ENCODE peak calls at places on chromosome 13, in six cellular contexts. E is stomach, N is IMR-90, I is prostate gland, M is BJ, T is GM10248. W is an unnamed sample.

GRCh38 chr13:111485491-111486250 is 165.2 kb downstream of the TEX29 start:
- DNase-seq in E (peak; percentile 11), N (no peak), I (no peak), M (no peak), T (no peak), W (no peak)

GRCh38 chr13:36432106-36432544 is at the start of gene CCNA1:
- DNase-seq in E (peak; percentile 25), N (no peak), I (no peak), M (no peak), T (peak; percentile 51), W (peak; percentile 44)

GRCh38 chr13:104936304-104936703 is 1599.2 kb downstream of the EFNB2 start:
- DNase-seq in E (no peak), N (no peak), I (no peak), M (no peak), T (no peak), W (no peak)

GRCh38 chr13:80655778-80656518 is 315.0 kb upstream of the SPRY2 start:
- DNase-seq in E (no peak), N (no peak), I (no peak), M (no peak), T (no peak), W (no peak)

GRCh38 chr13:91247768-91248167 is 99.7 kb upstream of the MIR17HG start:
- DNase-seq in E (no peak), N (no peak), I (no peak), M (no peak), T (no peak), W (peak; percentile 12)

GRCh38 chr13:28763887-28764286 is 45.1 kb upstream of the SLC46A3 start:
- DNase-seq in E (no peak), N (no peak), I (no peak), M (no peak), T (no peak), W (no peak)

GRCh38 chr13:80276371-80277289 is 64.3 kb downstream of the SPRY2 start:
- DNase-seq in E (no peak), N (peak; percentile 23), I (no peak), M (no peak), T (no peak), W (peak; percentile 75)

GRCh38 chr13:22915442-22916082 is 265.2 kb upstream of the SGCG start:
- DNase-seq in E (peak; percentile 40), N (peak; percentile 17), I (peak; percentile 32), M (no peak), T (peak; percentile 26), W (peak; percentile 45)

GRCh38 chr13:26246154-26246553 is 7.8 kb upstream of the CDK8 start:
- DNase-seq in E (no peak), N (peak; percentile 15), I (no peak), M (no peak), T (no peak), W (no peak)

GRCh38 chr13:110070511-110071120 is 236.3 kb downstream of the COL4A1 start:
- DNase-seq in E (no peak), N (peak; percentile 77), I (no peak), M (no peak), T (no peak), W (peak; percentile 61)

GRCh38 chr13:56752630-56753029 is 388.1 kb upstream of the PRR20A start:
- DNase-seq in E (no peak), N (no peak), I (no peak), M (no peak), T (no peak), W (no peak)

GRCh38 chr13:97068146-97068545 is 73.9 kb upstream of the OXGR1 start:
- DNase-seq in E (no peak), N (peak; percentile 6), I (no peak), M (no peak), T (no peak), W (no peak)

GRCh38 chr13:114110091-114110829 is 22.2 kb downstream of the RASA3 start:
- DNase-seq in E (peak; percentile 47), N (no peak), I (no peak), M (no peak), T (peak; percentile 59), W (no peak)

GRCh38 chr13:41606646-41607045 is 149.3 kb downstream of the RGCC start:
- DNase-seq in E (no peak), N (no peak), I (no peak), M (no peak), T (no peak), W (no peak)

GRCh38 chr13:41608779-41609178 is 151.4 kb downstream of the RGCC start:
- DNase-seq in E (no peak), N (peak; percentile 70), I (no peak), M (no peak), T (no peak), W (no peak)

GRCh38 chr13:41608111-41608510 is 150.8 kb downstream of the RGCC start:
- DNase-seq in E (no peak), N (no peak), I (no peak), M (no peak), T (no peak), W (no peak)

GRCh38 chr13:41603917-41604316 is 146.6 kb downstream of the RGCC start:
- DNase-seq in E (no peak), N (peak; percentile 78), I (no peak), M (no peak), T (no peak), W (peak; percentile 79)

GRCh38 chr13:41605319-41606285 is 148.3 kb downstream of the RGCC start:
- DNase-seq in E (no peak), N (no peak), I (no peak), M (no peak), T (no peak), W (no peak)
- TF ChIP-seq CTCF in E (no peak), N (no peak), I (no peak), M (no peak), T (no peak), W (peak; percentile 10)

DNA sequence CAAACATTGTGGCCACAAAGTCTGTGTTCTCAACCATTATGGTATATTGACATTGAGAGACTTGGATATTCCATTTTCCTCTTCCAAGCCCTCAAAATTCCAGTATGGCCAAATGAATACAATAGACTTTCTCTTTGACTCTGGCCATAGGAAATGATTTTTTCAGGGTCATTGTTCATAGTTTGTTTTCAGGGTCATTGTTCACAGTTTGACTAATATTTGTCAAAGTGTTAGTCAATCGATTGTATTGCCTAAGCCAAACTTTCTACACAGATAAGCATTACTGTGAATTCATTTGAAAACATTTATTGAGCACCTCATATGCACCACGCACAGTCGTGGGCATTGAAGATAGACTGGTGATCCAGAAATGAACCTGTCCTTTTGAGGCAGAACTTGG is 22.9 kb upstream of the FAM216B start:
- DNase-seq in E (no peak), N (no peak), I (no peak), M (no peak), T (no peak), W (no peak)
- TF ChIP-seq CTCF in E (no peak), N (no peak), I (no peak), M (no peak), T (no peak), W (no peak)

GRCh38 chr13:51599444-51600176 is 15.3 kb downstream of the WDFY2 start:
- DNase-seq in E (no peak), N (no peak), I (no peak), M (no peak), T (no peak), W (no peak)
- TF ChIP-seq CTCF in E (no peak), N (no peak), I (no peak), M (no peak), T (no peak), W (no peak)

DNA sequence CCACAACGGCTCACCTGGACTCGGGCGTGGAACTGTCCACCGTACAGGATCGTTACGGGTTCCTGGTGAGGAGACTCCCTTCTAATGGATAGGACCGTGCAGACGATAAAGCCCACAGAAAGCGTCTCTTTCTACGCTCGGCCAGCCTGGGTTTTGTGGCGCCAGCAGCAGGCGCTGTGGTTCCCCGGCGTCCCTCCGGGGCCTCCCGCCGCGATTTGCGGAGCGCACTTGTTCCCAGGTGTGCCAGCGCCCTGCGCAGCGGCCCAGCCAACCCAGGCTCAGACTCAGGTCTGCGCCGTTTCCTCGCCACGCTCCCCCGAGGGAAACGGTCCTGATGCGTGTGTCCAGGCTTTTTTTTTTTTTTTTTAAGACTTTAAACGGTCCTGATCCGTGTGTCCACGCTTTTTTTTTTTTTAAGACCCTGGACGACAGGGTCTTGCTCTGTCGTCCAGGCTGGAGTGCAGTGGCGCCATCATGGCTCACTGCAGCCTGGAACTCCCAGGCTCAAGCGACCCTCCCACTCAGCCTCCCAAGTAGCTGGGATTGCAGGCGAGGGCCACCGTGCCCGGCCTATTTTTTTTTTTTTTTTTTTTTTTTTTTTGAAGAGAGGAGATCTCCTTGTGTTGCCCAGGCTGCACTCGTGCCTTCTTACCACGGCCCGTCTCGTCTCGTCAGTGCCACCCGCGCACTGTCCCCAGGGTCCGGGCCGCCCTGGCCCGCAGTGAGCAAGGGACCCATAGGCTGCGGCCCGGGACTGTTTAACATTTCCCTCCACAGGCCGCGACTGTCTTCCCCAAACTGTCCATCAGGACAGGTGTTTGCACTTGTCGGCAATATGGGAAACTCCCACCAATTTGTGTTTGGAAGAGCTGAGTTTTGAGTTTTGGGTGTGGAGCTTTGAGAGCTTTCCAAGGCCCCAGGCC is 23.8 kb downstream of the GJA3 start:
- DNase-seq in E (peak; percentile 59), N (no peak), I (no peak), M (no peak), T (peak; percentile 59), W (peak; percentile 14)
- TF ChIP-seq CTCF in E (peak; percentile 5), N (peak; percentile 23), I (no peak), M (peak; percentile 53), T (peak; percentile 72), W (peak; percentile 50)

GRCh38 chr13:63120883-63121282 is 1705.2 kb upstream of the PCDH20 start:
- DNase-seq in E (no peak), N (no peak), I (no peak), M (no peak), T (no peak), W (no peak)

DNA sequence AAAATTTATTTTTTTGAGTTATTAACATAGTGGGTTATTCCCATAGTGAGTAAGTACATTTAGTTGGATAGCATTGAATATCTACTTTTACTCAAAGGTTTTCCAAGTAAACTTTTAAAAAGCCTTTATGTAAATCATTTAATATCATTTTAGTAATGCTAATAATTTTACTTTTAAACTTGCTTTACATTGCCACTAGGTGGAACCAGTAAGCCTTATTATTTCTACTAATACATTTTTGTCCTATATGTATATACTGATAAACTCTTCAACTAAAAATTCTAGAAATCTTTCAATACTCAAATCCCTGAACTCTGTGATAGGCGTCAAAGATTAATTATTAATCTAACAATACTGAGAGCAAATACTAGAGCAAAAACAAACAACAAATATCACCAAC is 1709.2 kb upstream of the PCDH20 start:
- DNase-seq in E (no peak), N (peak; percentile 60), I (no peak), M (no peak), T (no peak), W (peak; percentile 63)
- TF ChIP-seq CTCF in E (no peak), N (peak; percentile 54), I (peak; percentile 19), M (peak; percentile 23), T (peak; percentile 24), W (peak; percentile 37)

GRCh38 chr13:27599845-27600553 is 20.3 kb downstream of the LNX2 start:
- DNase-seq in E (peak; percentile 34), N (peak; percentile 67), I (no peak), M (no peak), T (no peak), W (peak; percentile 80)

GRCh38 chr13:27599096-27599495 is 21.2 kb downstream of the LNX2 start:
- DNase-seq in E (no peak), N (no peak), I (no peak), M (no peak), T (no peak), W (no peak)

GRCh38 chr13:27601771-27602170 is 18.6 kb downstream of the LNX2 start:
- DNase-seq in E (no peak), N (no peak), I (no peak), M (no peak), T (no peak), W (no peak)

GRCh38 chr13:27600712-27601111 is 19.6 kb downstream of the LNX2 start:
- DNase-seq in E (no peak), N (no peak), I (no peak), M (no peak), T (no peak), W (no peak)

GRCh38 chr13:27601208-27601607 is 19.1 kb downstream of the LNX2 start:
- DNase-seq in E (no peak), N (no peak), I (no peak), M (no peak), T (no peak), W (no peak)
- TF ChIP-seq CTCF in E (no peak), N (no peak), I (no peak), M (no peak), T (no peak), W (no peak)